ENCODE peak calls at places on chromosome 1, in four cellular contexts. H is osteocyte, P is mesendoderm, V is left lung. K is an unnamed sample.

GRCh38 chr1:69569983-69570755 is 2.4 kb downstream of the LRRC7 start:
- DNase-seq in V (no peak), P (peak; percentile 58), H (no peak), K (no peak)

GRCh38 chr1:43253876-43254275 is 15.9 kb upstream of the TMEM125 start:
- DNase-seq in H (no peak), P (no peak), V (no peak), K (no peak)

GRCh38 chr1:226675720-226676357 is 63.2 kb downstream of the ITPKB start:
- DNase-seq in V (no peak), P (no peak), H (no peak), K (no peak)

GRCh38 chr1:45477646-45478045 is 13.3 kb downstream of the TESK2 start:
- DNase-seq in P (no peak), H (no peak), V (no peak), K (no peak)

GRCh38 chr1:33400153-33400552 is 30.7 kb downstream of the PHC2 start:
- DNase-seq in V (no peak), P (no peak), H (no peak), K (no peak)

GRCh38 chr1:224353975-224354930 is 2.4 kb upstream of the CNIH4 start:
- DNase-seq in P (no peak), V (no peak), H (no peak), K (no peak)

GRCh38 chr1:39214998-39215873 is 10.7 kb downstream of the MACF1 start:
- DNase-seq in H (no peak), P (peak; percentile 39), V (no peak), K (no peak)

GRCh38 chr1:181081399-181081798 is 7.1 kb upstream of the IER5 start:
- DNase-seq in V (no peak), P (no peak), H (no peak), K (no peak)

GRCh38 chr1:77929806-77930205 is 41.4 kb downstream of the NEXN start:
- DNase-seq in P (no peak), H (no peak), V (no peak), K (no peak)

GRCh38 chr1:28456078-28456477 is 49.8 kb upstream of the RCC1 start:
- DNase-seq in P (peak; percentile 19), H (no peak), V (no peak), K (no peak)